ENCODE peak calls at places on chromosomes 16 and 17, in eight cellular contexts. One of them, this sample, is unnamed.

GRCh38 chr17:40541060-40541872 is 24.0 kb downstream of the CCR7 start:
- DNase-seq in stimulated activated CD4-positive, alpha-beta T cell treated with anti-CD3 and anti-CD28 coated beads, Interleukin-4, amount 100 ng/mL, for 24 hours: peak
- DNase-seq in cardiac fibroblast: no peak
- DNase-seq in tibial nerve: no peak
- DNase-seq in iPS-NIHi11: no peak
- DNase-seq in IMR-90: no peak
- DNase-seq in NCI-H1930: no peak
- DNase-seq in stimulated activated CD8-positive, alpha-beta memory T cell treated with anti-CD3 and anti-CD28 coated beads, Interleukin-7, amount 100 ng/mL, for 1 hour: no peak
- DNase-seq in this sample: no peak

GRCh38 chr17:64393000-64393402 is 2.3 kb upstream of the PECAM1 start:
- DNase-seq in IMR-90: no peak
- DNase-seq in stimulated activated CD4-positive, alpha-beta T cell treated with anti-CD3 and anti-CD28 coated beads, Interleukin-4, amount 100 ng/mL, for 24 hours: peak
- DNase-seq in iPS-NIHi11: no peak
- DNase-seq in stimulated activated CD8-positive, alpha-beta memory T cell treated with anti-CD3 and anti-CD28 coated beads, Interleukin-7, amount 100 ng/mL, for 1 hour: no peak
- DNase-seq in cardiac fibroblast: no peak
- DNase-seq in NCI-H1930: no peak
- DNase-seq in tibial nerve: no peak
- DNase-seq in this sample: no peak

GRCh38 chr17:47192549-47192948 is 3.5 kb upstream of the CDC27 start:
- DNase-seq in iPS-NIHi11: no peak
- DNase-seq in NCI-H1930: no peak
- DNase-seq in tibial nerve: no peak
- DNase-seq in stimulated activated CD4-positive, alpha-beta T cell treated with anti-CD3 and anti-CD28 coated beads, Interleukin-4, amount 100 ng/mL, for 24 hours: no peak
- DNase-seq in cardiac fibroblast: no peak
- DNase-seq in stimulated activated CD8-positive, alpha-beta memory T cell treated with anti-CD3 and anti-CD28 coated beads, Interleukin-7, amount 100 ng/mL, for 1 hour: no peak
- DNase-seq in IMR-90: no peak
- DNase-seq in this sample: no peak

GRCh38 chr16:31072540-31073072 is 1.4 kb downstream of the ZNF668 start:
- DNase-seq in NCI-H1930: peak
- DNase-seq in stimulated activated CD8-positive, alpha-beta memory T cell treated with anti-CD3 and anti-CD28 coated beads, Interleukin-7, amount 100 ng/mL, for 1 hour: no peak
- DNase-seq in iPS-NIHi11: no peak
- DNase-seq in cardiac fibroblast: peak
- DNase-seq in tibial nerve: no peak
- DNase-seq in stimulated activated CD4-positive, alpha-beta T cell treated with anti-CD3 and anti-CD28 coated beads, Interleukin-4, amount 100 ng/mL, for 24 hours: peak
- DNase-seq in IMR-90: peak
- DNase-seq in this sample: no peak

GRCh38 chr17:50605434-50605833 is 29.2 kb upstream of the ABCC3 start:
- DNase-seq in stimulated activated CD8-positive, alpha-beta memory T cell treated with anti-CD3 and anti-CD28 coated beads, Interleukin-7, amount 100 ng/mL, for 1 hour: no peak
- DNase-seq in iPS-NIHi11: no peak
- DNase-seq in tibial nerve: no peak
- DNase-seq in IMR-90: no peak
- DNase-seq in NCI-H1930: no peak
- DNase-seq in cardiac fibroblast: peak
- DNase-seq in stimulated activated CD4-positive, alpha-beta T cell treated with anti-CD3 and anti-CD28 coated beads, Interleukin-4, amount 100 ng/mL, for 24 hours: no peak
- DNase-seq in this sample: no peak

GRCh38 chr17:40303706-40304450 is 5.1 kb upstream of the RARA start:
- DNase-seq in NCI-H1930: no peak
- DNase-seq in tibial nerve: no peak
- DNase-seq in cardiac fibroblast: peak
- DNase-seq in stimulated activated CD4-positive, alpha-beta T cell treated with anti-CD3 and anti-CD28 coated beads, Interleukin-4, amount 100 ng/mL, for 24 hours: no peak
- DNase-seq in iPS-NIHi11: no peak
- DNase-seq in IMR-90: peak
- DNase-seq in stimulated activated CD8-positive, alpha-beta memory T cell treated with anti-CD3 and anti-CD28 coated beads, Interleukin-7, amount 100 ng/mL, for 1 hour: no peak
- DNase-seq in this sample: no peak

GRCh38 chr17:62819511-62820221 is 11.6 kb upstream of the MARCHF10 start:
- DNase-seq in cardiac fibroblast: peak
- DNase-seq in NCI-H1930: no peak
- DNase-seq in IMR-90: peak
- DNase-seq in stimulated activated CD8-positive, alpha-beta memory T cell treated with anti-CD3 and anti-CD28 coated beads, Interleukin-7, amount 100 ng/mL, for 1 hour: no peak
- DNase-seq in iPS-NIHi11: peak
- DNase-seq in tibial nerve: peak
- DNase-seq in stimulated activated CD4-positive, alpha-beta T cell treated with anti-CD3 and anti-CD28 coated beads, Interleukin-4, amount 100 ng/mL, for 24 hours: no peak
- DNase-seq in this sample: no peak

GRCh38 chr17:41959336-41960095 is 7.1 kb upstream of the CNP start:
- DNase-seq in stimulated activated CD8-positive, alpha-beta memory T cell treated with anti-CD3 and anti-CD28 coated beads, Interleukin-7, amount 100 ng/mL, for 1 hour: no peak
- DNase-seq in iPS-NIHi11: peak
- DNase-seq in cardiac fibroblast: peak
- DNase-seq in stimulated activated CD4-positive, alpha-beta T cell treated with anti-CD3 and anti-CD28 coated beads, Interleukin-4, amount 100 ng/mL, for 24 hours: no peak
- DNase-seq in tibial nerve: no peak
- DNase-seq in NCI-H1930: no peak
- DNase-seq in IMR-90: peak
- DNase-seq in this sample: no peak

GRCh38 chr17:49016775-49017463 is 19.7 kb downstream of the IGF2BP1 start:
- DNase-seq in NCI-H1930: no peak
- DNase-seq in IMR-90: peak
- DNase-seq in iPS-NIHi11: peak
- DNase-seq in tibial nerve: no peak
- DNase-seq in stimulated activated CD8-positive, alpha-beta memory T cell treated with anti-CD3 and anti-CD28 coated beads, Interleukin-7, amount 100 ng/mL, for 1 hour: no peak
- DNase-seq in cardiac fibroblast: peak
- DNase-seq in stimulated activated CD4-positive, alpha-beta T cell treated with anti-CD3 and anti-CD28 coated beads, Interleukin-4, amount 100 ng/mL, for 24 hours: no peak
- DNase-seq in this sample: no peak

This sample was measured in SK-N-MC.